ENCODE peak calls at places on chromosomes 3 and 15, in seven cellular contexts. Y, G, S, I, M, H and K are unnamed samples.

GRCh38 chr15:85831415-85832113 is 36.8 kb upstream of the KLHL25 start:
- DNase-seq in G (peak), H (peak), I (peak), M (peak), S (no peak), Y (peak), K (peak)

GRCh38 chr3:143185401-143185800 is 65.8 kb downstream of the CHST2 start:
- DNase-seq in H (no peak), I (no peak), G (no peak), S (no peak), M (no peak), Y (no peak), K (no peak)

GRCh38 chr3:183984337-183984736 is 33.3 kb downstream of the ABCC5 start:
- DNase-seq in S (no peak), H (no peak), G (no peak), I (peak), M (no peak), Y (peak), K (peak)

GRCh38 chr3:132198601-132199000 is 118.6 kb upstream of the ACP3 start:
- DNase-seq in S (no peak), M (no peak), I (no peak), Y (no peak), G (no peak), H (no peak), K (no peak)

GRCh38 chr3:37197810-37198371 is 23.5 kb upstream of the LRRFIP2 start:
- DNase-seq in I (peak), Y (peak), S (no peak), M (no peak), G (peak), H (peak), K (peak)

GRCh38 chr3:151630938-151631417 is 102.7 kb upstream of the AADACL2 start:
- DNase-seq in I (peak), G (no peak), M (peak), S (no peak), H (peak), Y (peak), K (peak)

GRCh38 chr3:52023860-52024764 is 28.4 kb upstream of the RPL29 start:
- DNase-seq in I (no peak), G (no peak), H (no peak), S (no peak), M (no peak), Y (no peak), K (no peak)

GRCh38 chr3:146715176-146715575 is 110.0 kb upstream of the PLSCR5 start:
- DNase-seq in S (no peak), M (no peak), Y (peak), I (peak), H (peak), G (no peak), K (peak)

GRCh38 chr15:74352393-74352910 is 15.0 kb downstream of the CYP11A1 start:
- DNase-seq in H (no peak), S (no peak), G (no peak), I (no peak), Y (no peak), M (no peak), K (no peak)

GRCh38 chr3:44554626-44555592 is at the start of gene ZKSCAN7:
- DNase-seq in Y (peak), I (peak), S (no peak), M (peak), G (no peak), H (peak), K (peak)

GRCh38 chr3:144241381-144241780 is 269.8 kb downstream of the DIPK2A start:
- DNase-seq in G (no peak), I (no peak), H (no peak), Y (no peak), M (no peak), S (no peak), K (no peak)

GRCh38 chr15:77033417-77033728 is 37.5 kb downstream of the TSPAN3 start:
- DNase-seq in Y (no peak), G (no peak), I (no peak), H (no peak), M (no peak), S (no peak), K (no peak)

GRCh38 chr15:68510558-68510957 is 68.2 kb upstream of the CORO2B start:
- DNase-seq in G (no peak), S (no peak), H (no peak), M (no peak), I (no peak), Y (no peak), K (no peak)

GRCh38 chr3:113557374-113557773 is 25.0 kb downstream of the SIDT1 start:
- DNase-seq in G (peak), I (peak), H (peak), M (peak), Y (peak), S (no peak), K (peak)

GRCh38 chr3:181614878-181615277 is 96.8 kb upstream of the SOX2 start:
- DNase-seq in H (no peak), S (no peak), Y (no peak), I (no peak), M (no peak), G (no peak), K (no peak)

GRCh38 chr3:42247576-42248027 is 18.4 kb downstream of the CCK start:
- DNase-seq in G (peak), I (peak), H (peak), S (no peak), Y (peak), M (peak), K (peak)

GRCh38 chr3:45118615-45119062 is 27.5 kb downstream of the CDCP1 start:
- DNase-seq in H (no peak), Y (no peak), M (no peak), S (no peak), G (no peak), I (no peak), K (no peak)

DNA sequence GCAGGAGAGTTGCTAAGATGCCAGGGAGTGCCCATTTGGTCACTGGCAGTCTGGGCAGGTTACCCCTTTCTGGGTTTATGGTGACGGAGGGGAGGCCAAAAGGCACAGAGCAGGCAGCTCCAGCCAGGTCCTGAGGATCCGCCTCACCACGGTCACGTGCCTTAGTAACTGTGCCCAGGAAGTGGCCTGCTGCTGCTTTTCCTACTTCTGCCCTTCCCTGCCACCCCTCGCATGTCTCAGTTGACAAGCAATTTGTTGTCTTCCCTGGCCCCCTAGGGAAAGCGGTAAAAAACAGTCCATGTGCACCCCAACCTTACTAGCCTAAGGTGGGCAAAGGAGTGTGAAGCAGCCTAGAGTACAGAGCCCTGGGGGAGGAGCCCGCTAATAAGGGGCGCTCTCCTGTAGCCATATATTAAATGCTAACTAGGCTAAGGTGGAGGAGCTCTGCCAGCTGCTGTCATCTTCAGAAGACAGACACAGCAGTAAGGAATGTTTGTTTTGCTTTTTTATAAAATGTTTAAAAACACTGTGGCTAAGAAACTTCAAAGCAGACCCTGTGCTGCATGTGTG is 9.1 kb upstream of the LIPH start:
- DNase-seq in H (no peak), G (no peak), Y (no peak), I (no peak), M (no peak), S (no peak), K (no peak)
- H3K4me3 ChIP-seq in H (no peak), G (no peak), Y (no peak), I (no peak), M (no peak), S (no peak), K (no peak)

GRCh38 chr3:25863560-25863959 is 73.7 kb downstream of the OXSM start:
- DNase-seq in Y (no peak), M (no peak), H (no peak), G (no peak), S (no peak), I (no peak), K (no peak)
- TF ChIP-seq CTCF in Y (peak), M (no peak), H (no peak), G (peak), S (peak), I (peak), K (no peak)

DNA sequence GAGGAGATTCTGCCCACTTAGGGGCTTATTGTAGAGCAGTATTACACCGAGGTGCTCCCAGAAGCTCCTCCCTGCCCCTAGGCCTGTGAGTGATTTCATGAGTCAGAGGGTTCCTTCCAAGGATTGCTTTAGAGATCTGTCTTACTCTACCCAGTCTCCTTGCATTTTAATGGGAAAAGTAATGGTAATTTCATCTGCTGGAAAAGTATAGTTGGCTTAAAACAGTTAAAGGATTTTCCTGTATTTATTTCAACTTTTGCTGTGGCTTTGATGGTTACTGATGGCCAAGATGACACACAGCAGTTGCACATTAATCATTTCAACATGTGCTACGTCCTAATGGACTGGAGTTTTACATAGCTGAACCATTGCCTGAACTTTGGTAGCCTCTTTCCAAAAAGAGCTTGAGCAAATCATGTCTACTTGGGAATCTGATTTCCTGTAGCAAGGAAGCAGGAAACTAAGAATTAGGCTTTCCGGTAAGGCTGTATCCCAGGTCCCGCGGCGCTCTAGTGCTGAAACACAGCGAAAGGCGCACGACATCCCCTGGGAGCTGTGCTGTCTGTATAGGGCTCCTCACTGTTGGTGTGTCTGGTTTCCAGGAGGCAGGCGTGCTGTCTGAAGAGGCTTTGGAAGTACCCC is 9.2 kb upstream of the PGPEP1L start:
- DNase-seq in G (no peak), Y (peak), S (no peak), H (peak), I (peak), M (no peak), K (peak)
- H3K4me3 ChIP-seq in G (no peak), Y (no peak), S (no peak), H (no peak), I (no peak), M (no peak), K (no peak)

DNA sequence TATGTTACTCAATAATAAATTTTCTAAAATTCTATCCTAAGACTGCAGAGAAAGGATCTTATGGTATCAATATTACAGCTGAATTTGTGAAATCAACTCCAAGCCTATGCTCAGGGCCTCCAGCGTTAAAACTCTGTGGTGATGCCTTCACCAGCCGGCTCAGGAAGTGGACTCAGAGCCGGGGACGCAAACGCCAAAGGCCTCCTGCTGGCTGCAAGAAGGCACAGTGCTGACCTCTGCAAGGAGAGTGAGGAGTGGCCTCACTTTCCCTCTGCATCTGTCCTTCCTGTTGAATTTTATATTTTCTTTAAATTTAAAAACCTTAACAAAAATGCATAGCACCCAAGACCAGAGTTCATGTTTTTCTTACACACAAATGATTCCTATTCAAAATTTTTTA is 48.5 kb downstream of the HERC2 start:
- DNase-seq in H (peak), S (no peak), G (no peak), Y (peak), I (peak), M (no peak), K (no peak)
- TF ChIP-seq CTCF in H (peak), S (peak), G (peak), Y (peak), I (no peak), M (no peak), K (no peak)

GRCh38 chr3:138329984-138330293 is 288 bp upstream of the NME9 start:
- DNase-seq in Y (no peak), G (no peak), H (no peak), M (no peak), S (no peak), I (no peak), K (no peak)
- H3K4me3 ChIP-seq in Y (peak), G (peak), H (peak), M (peak), S (peak), I (peak), K (peak)

GRCh38 chr15:60183366-60183765 is 179.3 kb downstream of the FOXB1 start:
- DNase-seq in M (no peak), H (no peak), G (no peak), Y (no peak), S (no peak), I (no peak), K (no peak)

GRCh38 chr15:60184579-60184978 is 180.5 kb downstream of the FOXB1 start:
- DNase-seq in I (peak), Y (no peak), G (no peak), H (peak), S (no peak), M (no peak), K (no peak)

DNA sequence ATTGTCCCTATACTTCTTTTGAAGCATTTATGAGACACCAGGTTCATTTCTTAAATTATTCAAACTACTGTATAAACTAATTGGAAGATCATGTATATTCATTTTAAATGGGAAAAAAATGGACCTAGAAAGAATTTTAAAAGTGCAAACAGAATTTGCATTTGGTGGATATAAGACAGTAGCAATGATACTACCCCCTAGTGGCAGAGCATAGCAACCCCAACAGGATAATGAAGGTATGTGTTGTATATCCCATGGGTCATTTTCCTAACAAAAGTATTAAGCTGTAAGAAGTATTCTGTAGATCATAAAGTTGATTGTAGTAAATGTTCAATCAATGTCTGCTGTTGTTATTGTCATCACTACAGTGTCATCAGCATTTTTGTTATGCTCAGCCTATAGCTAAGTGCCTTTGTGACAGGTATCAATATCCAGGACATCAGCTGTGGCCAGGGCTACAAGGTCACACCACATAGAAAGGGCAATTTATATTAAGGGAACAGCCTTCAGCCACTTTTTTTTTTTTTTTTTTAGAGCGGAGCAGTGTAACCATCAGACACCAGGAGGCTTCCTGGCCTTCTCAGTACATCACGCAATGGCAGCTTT is 175.8 kb downstream of the FOXB1 start:
- DNase-seq in I (peak), Y (peak), S (peak), H (peak), G (peak), M (peak), K (peak)
- TF ChIP-seq CTCF in I (peak), Y (peak), S (peak), H (peak), G (peak), M (peak), K (peak)

GRCh38 chr15:82808634-82809041 is 790 bp upstream of the WHAMM start:
- DNase-seq in Y (no peak), H (no peak), I (no peak), M (peak), S (no peak), G (no peak), K (no peak)
- H3K4me3 ChIP-seq in Y (no peak), H (no peak), I (no peak), M (peak), S (no peak), G (peak), K (no peak)

GRCh38 chr3:12352253-12352652 is 63.4 kb downstream of the PPARG start:
- DNase-seq in H (peak), Y (no peak), S (no peak), G (no peak), M (no peak), I (peak), K (no peak)
- TF ChIP-seq CTCF in H (no peak), Y (peak), S (peak), G (no peak), M (no peak), I (peak), K (peak)

DNA sequence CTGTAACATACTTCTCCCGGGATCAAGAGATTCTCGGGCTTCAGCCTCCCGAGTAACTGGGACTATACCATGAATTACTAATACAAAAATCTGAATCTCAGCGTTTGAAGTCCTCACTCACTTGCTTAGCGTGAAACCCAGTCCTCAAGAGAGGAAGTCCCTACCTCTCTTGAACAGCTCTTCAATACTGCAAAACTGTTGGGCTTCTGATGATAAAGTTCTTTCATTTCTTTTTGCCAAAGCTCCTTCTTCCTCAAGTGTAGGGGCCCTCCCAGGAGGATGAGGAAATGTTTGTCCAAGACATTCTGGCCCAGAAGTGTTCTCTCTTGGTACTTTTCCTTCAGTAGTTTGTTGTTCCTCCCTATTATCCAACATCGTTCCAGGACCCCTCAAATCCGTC is 48.5 kb downstream of the FMN1 start:
- DNase-seq in G (no peak), S (no peak), I (no peak), H (no peak), M (no peak), Y (no peak), K (no peak)
- H3K4me3 ChIP-seq in G (no peak), S (no peak), I (no peak), H (no peak), M (no peak), Y (no peak), K (no peak)